ENCODE peak calls at places on chromosomes 6 and 20, in seven cellular contexts. P is EL; N is CD8-positive, alpha-beta memory T cell; E is activated effector memory CD4-positive, alpha-beta T cell treated with anti-CD3 and anti-CD28 coated beads, Interleukin-2, amount 50 U/mL, for 16 hours; V is stimulated activated CD4-positive, alpha-beta T cell treated with anti-CD3 and anti-CD28 coated beads, Interleukin-4, amount 100 ng/mL, for 1 hour; T is HEK293T; I is NCI-H146. D is an unnamed sample.

GRCh38 chr20:59992531-59992930 is 34.3 kb downstream of the CDH26 start:
- DNase-seq in P (no peak), N (no peak), E (no peak), V (no peak), T (no peak), I (peak; percentile 33), D (no peak)

GRCh38 chr6:43922423-43923375 is 152.7 kb downstream of the VEGFA start:
- DNase-seq in P (no peak), N (no peak), E (no peak), V (no peak), T (no peak), I (no peak), D (no peak)

GRCh38 chr6:126041516-126042447 is 55.4 kb downstream of the TRMT11 start:
- DNase-seq in P (no peak), N (no peak), E (no peak), V (no peak), T (no peak), I (no peak), D (no peak)

GRCh38 chr20:57425150-57426013 is 34.2 kb downstream of the RBM38 start:
- DNase-seq in P (no peak), N (no peak), E (no peak), V (no peak), T (no peak), I (peak; percentile 78), D (no peak)

GRCh38 chr6:160106010-160106409 is 15.6 kb upstream of the SLC22A1 start:
- DNase-seq in P (no peak), N (no peak), E (no peak), V (no peak), T (no peak), I (no peak), D (no peak)

GRCh38 chr20:45576995-45577394 is 2.1 kb downstream of the WFDC8 start:
- DNase-seq in P (peak; percentile 8), N (no peak), E (no peak), V (no peak), T (no peak), I (no peak), D (no peak)

GRCh38 chr20:62156592-62157386 is 13.2 kb downstream of the SS18L1 start:
- DNase-seq in P (peak; percentile 42), N (peak; percentile 61), E (peak; percentile 90), V (peak; percentile 79), T (peak; percentile 84), I (peak; percentile 36), D (no peak)

GRCh38 chr20:36017034-36017951 is 48.9 kb downstream of the CNBD2 start:
- DNase-seq in P (peak; percentile 89), N (no peak), E (no peak), V (no peak), T (no peak), I (no peak), D (peak; percentile 37)

GRCh38 chr6:41162687-41163418 is at the start of gene TREM2:
- DNase-seq in P (no peak), N (no peak), E (no peak), V (no peak), T (no peak), I (no peak), D (no peak)

GRCh38 chr20:7091655-7092054 is 324.2 kb downstream of the BMP2 start:
- DNase-seq in P (no peak), N (no peak), E (no peak), V (no peak), T (no peak), I (no peak), D (no peak)

GRCh38 chr6:17035257-17035757 is 66.5 kb upstream of the STMND1 start:
- DNase-seq in P (no peak), N (no peak), E (no peak), V (no peak), T (no peak), I (no peak), D (no peak)

GRCh38 chr20:34824861-34825529 is 456 bp downstream of the NCOA6 start:
- DNase-seq in P (peak; percentile 55), N (peak; percentile 60), E (peak; percentile 89), V (peak; percentile 71), T (peak; percentile 69), I (peak; percentile 72), D (no peak)

GRCh38 chr20:50312682-50313187 is 122.1 kb downstream of the CEBPB start:
- DNase-seq in P (peak; percentile 92), N (no peak), E (no peak), V (no peak), T (no peak), I (no peak), D (peak; percentile 91)

GRCh38 chr6:90975741-90976140 is 388.9 kb upstream of the MAP3K7 start:
- DNase-seq in P (no peak), N (no peak), E (no peak), V (no peak), T (no peak), I (no peak), D (no peak)